ENCODE peak calls at places on chromosomes 5 and 9, in five cellular contexts. V, Z, B, A and F are unnamed samples.

GRCh38 chr5:72138943-72139467 is 31.7 kb downstream of the MAP1B start:
- DNase-seq in B (no peak), V (no peak), Z (peak), A (peak), F (no peak)

GRCh38 chr5:138949988-138950387 is 74.9 kb upstream of the LRRTM2 start:
- DNase-seq in B (no peak), V (no peak), Z (no peak), A (no peak), F (no peak)

GRCh38 chr5:172749881-172750608 is 20.9 kb downstream of the DUSP1 start:
- DNase-seq in A (peak), Z (no peak), V (no peak), B (no peak), F (no peak)

GRCh38 chr5:141623197-141623596 is 4.4 kb upstream of the DIAPH1 start:
- DNase-seq in V (no peak), A (no peak), B (no peak), Z (no peak), F (no peak)

GRCh38 chr9:4287886-4288588 is 11.8 kb downstream of the GLIS3 start:
- DNase-seq in B (no peak), A (peak), V (no peak), Z (no peak), F (no peak)

GRCh38 chr5:150645070-150645700 is 4.7 kb downstream of the SYNPO start:
- DNase-seq in Z (no peak), A (peak), B (no peak), V (no peak), F (no peak)

GRCh38 chr9:123927625-123928308 is 2.2 kb downstream of the DENND1A start:
- DNase-seq in A (peak), B (no peak), Z (no peak), V (no peak), F (no peak)

GRCh38 chr9:129648092-129648763 is 6.3 kb upstream of the ASB6 start:
- DNase-seq in B (no peak), V (no peak), Z (no peak), A (peak), F (no peak)

GRCh38 chr9:108094676-108094993 is 605.1 kb upstream of the KLF4 start:
- DNase-seq in B (no peak), Z (no peak), V (no peak), A (no peak), F (no peak)

GRCh38 chr5:169691473-169691872 is 54.4 kb downstream of the DOCK2 start:
- DNase-seq in B (no peak), Z (no peak), V (no peak), A (peak), F (no peak)

GRCh38 chr9:7656648-7657047 is 142.9 kb downstream of the DMAC1 start:
- DNase-seq in Z (no peak), B (no peak), A (peak), V (no peak), F (no peak)

GRCh38 chr9:128429505-128430086 is 8.9 kb downstream of the CERCAM start:
- DNase-seq in Z (no peak), A (no peak), V (no peak), B (no peak), F (no peak)

GRCh38 chr9:37574241-37574721 is 1.9 kb downstream of the FBXO10 start:
- DNase-seq in V (no peak), Z (no peak), B (no peak), A (no peak), F (no peak)

GRCh38 chr5:98050583-98050982 is 722.9 kb upstream of the RGMB start:
- DNase-seq in V (no peak), A (peak), Z (peak), B (no peak), F (no peak)

GRCh38 chr5:74316064-74316586 is 324.4 kb downstream of the ENC1 start:
- DNase-seq in A (peak), V (no peak), B (no peak), Z (peak), F (no peak)

GRCh38 chr9:80552931-80553330 is 981.2 kb downstream of the TLE4 start:
- DNase-seq in Z (no peak), V (no peak), B (no peak), A (peak), F (no peak)

GRCh38 chr5:33810491-33811120 is 81.2 kb downstream of the ADAMTS12 start:
- DNase-seq in Z (no peak), B (no peak), V (no peak), A (peak), F (no peak)

GRCh38 chr9:27476870-27477269 is 47.2 kb upstream of the IFNK start:
- DNase-seq in V (no peak), A (no peak), B (no peak), Z (no peak), F (no peak)